ENCODE peak calls at places on chromosome 13, in ten cellular contexts. N is NCI-H2171; W is retina; G is neuronal stem cell; A is NCI-H345; Y is stimulated activated CD4-positive, alpha-beta T cell treated with anti-CD3 and anti-CD28 coated beads, TNF-alpha, amount 100 ng/mL, for 48 hours; C is AG09319; E is fibroblast of mammary gland; F is endothelial cell of umbilical vein; Q is endodermal cell. H is an unnamed sample.

GRCh38 chr13:24625870-24626419 is 54.3 kb upstream of the ATP12A start:
- DNase-seq in Q (no peak), C (no peak), A (no peak), N (no peak), Y (no peak), E (no peak), F (no peak), G (no peak), W (no peak), H (no peak)

GRCh38 chr13:51221674-51222509 is at the start of gene FAM124A:
- DNase-seq in W (peak; percentile 76), Y (peak; percentile 20), F (peak; percentile 26), A (peak; percentile 54), C (no peak), Q (peak; percentile 73), E (peak; percentile 27), N (peak; percentile 52), G (peak; percentile 70), H (no peak)

GRCh38 chr13:68588623-68589022 is 1358.5 kb upstream of the PCDH9 start:
- DNase-seq in Q (no peak), E (no peak), G (no peak), A (no peak), Y (no peak), N (no peak), F (no peak), C (no peak), W (no peak), H (no peak)

GRCh38 chr13:43307921-43308433 is 284.6 kb downstream of the DNAJC15 start:
- DNase-seq in E (peak; percentile 92), N (peak; percentile 35), Q (peak; percentile 47), C (peak; percentile 72), A (peak; percentile 91), G (no peak), W (peak; percentile 54), Y (no peak), F (no peak), H (peak; percentile 81)

GRCh38 chr13:21465710-21466160 is 6.6 kb upstream of the ZDHHC20 start:
- DNase-seq in N (no peak), F (no peak), W (no peak), E (no peak), G (no peak), Q (peak; percentile 65), C (no peak), A (peak; percentile 22), Y (no peak), H (no peak)

GRCh38 chr13:49681837-49682236 is 9.4 kb downstream of the EBPL start:
- DNase-seq in Y (no peak), N (no peak), G (no peak), Q (peak; percentile 12), C (no peak), F (no peak), E (peak; percentile 46), A (no peak), W (peak; percentile 86), H (no peak)

GRCh38 chr13:34722931-34723330 is 219.1 kb upstream of the NBEA start:
- DNase-seq in N (no peak), G (no peak), C (no peak), A (no peak), F (no peak), W (no peak), Y (no peak), E (no peak), Q (no peak), H (no peak)

GRCh38 chr13:71864981-71865857 is 1.8 kb downstream of the DACH1 start:
- DNase-seq in A (peak; percentile 56), G (no peak), N (peak; percentile 51), Q (peak; percentile 77), W (peak; percentile 90), C (no peak), F (peak; percentile 37), E (no peak), Y (no peak), H (peak; percentile 49)

GRCh38 chr13:25848822-25849740 is 202.7 kb downstream of the SHISA2 start:
- DNase-seq in C (no peak), W (no peak), Y (no peak), Q (no peak), G (no peak), A (no peak), F (no peak), E (no peak), N (no peak), H (no peak)

GRCh38 chr13:92967923-92968322 is 258.7 kb upstream of the GPC6 start:
- DNase-seq in W (no peak), N (no peak), G (no peak), E (peak; percentile 37), F (no peak), Q (peak; percentile 48), C (no peak), Y (no peak), A (no peak), H (no peak)

GRCh38 chr13:84439108-84439507 is 556.8 kb upstream of the SLITRK1 start:
- DNase-seq in Y (no peak), G (no peak), F (no peak), N (no peak), E (peak; percentile 66), Q (no peak), W (no peak), C (no peak), A (no peak), H (no peak)

GRCh38 chr13:25286308-25286968 is 850 bp downstream of the MTMR6 start:
- DNase-seq in A (peak; percentile 17), F (peak; percentile 66), N (no peak), Q (peak; percentile 55), E (peak; percentile 56), W (no peak), Y (no peak), C (no peak), G (peak; percentile 5), H (peak; percentile 81)

GRCh38 chr13:41411536-41411935 is 45.8 kb upstream of the RGCC start:
- DNase-seq in F (peak; percentile 32), N (no peak), Y (no peak), C (peak; percentile 44), A (no peak), E (peak; percentile 68), G (peak; percentile 24), W (no peak), Q (peak; percentile 73), H (no peak)

GRCh38 chr13:57045816-57046691 is 94.7 kb upstream of the PRR20A start:
- DNase-seq in Q (no peak), G (no peak), Y (no peak), A (no peak), F (peak; percentile 23), E (no peak), N (peak; percentile 15), W (peak; percentile 60), C (no peak), H (no peak)

GRCh38 chr13:36875955-36876354 is 44.1 kb downstream of the SMAD9 start:
- DNase-seq in Q (no peak), N (no peak), C (no peak), Y (no peak), E (no peak), A (no peak), W (no peak), G (no peak), F (no peak), H (no peak)

GRCh38 chr13:48750588-48751383 is 97.1 kb downstream of the CYSLTR2 start:
- DNase-seq in W (no peak), F (no peak), Q (no peak), A (no peak), C (no peak), E (peak; percentile 68), G (no peak), Y (no peak), N (no peak), H (no peak)

GRCh38 chr13:104984296-104984818 is 1551.1 kb downstream of the EFNB2 start:
- DNase-seq in W (no peak), Q (no peak), C (no peak), A (peak; percentile 37), Y (no peak), E (no peak), F (peak; percentile 92), N (peak; percentile 45), G (no peak), H (no peak)

GRCh38 chr13:93861818-93862217 is 617.7 kb downstream of the DCT start:
- DNase-seq in C (no peak), G (no peak), A (no peak), E (peak; percentile 85), F (no peak), W (no peak), Y (no peak), Q (peak; percentile 49), N (no peak), H (no peak)

GRCh38 chr13:96817336-96817941 is 176.8 kb downstream of the OXGR1 start:
- DNase-seq in F (peak; percentile 10), Y (no peak), N (no peak), W (peak; percentile 47), A (peak; percentile 35), G (peak; percentile 23), Q (no peak), E (peak; percentile 58), C (no peak), H (no peak)

GRCh38 chr13:107450931-107451330 is 764.4 kb downstream of the LIG4 start:
- DNase-seq in F (peak; percentile 99), W (no peak), A (no peak), Q (no peak), C (peak; percentile 83), N (no peak), E (peak; percentile 79), Y (no peak), G (no peak), H (no peak)

GRCh38 chr13:99496322-99497142 is 4.7 kb upstream of the TM9SF2 start:
- DNase-seq in F (peak; percentile 72), N (no peak), C (peak; percentile 49), G (no peak), W (no peak), Q (no peak), Y (peak; percentile 58), A (no peak), E (peak; percentile 88), H (peak; percentile 77)

GRCh38 chr13:112982281-112983041 is 13.4 kb downstream of the MCF2L start:
- DNase-seq in E (no peak), A (no peak), N (no peak), W (no peak), Q (no peak), G (no peak), C (no peak), Y (no peak), F (no peak), H (no peak)